ENCODE peak calls at places on chromosomes 16 and 17, in ten cellular contexts. E is posterior vena cava; W is NCI-H1092; B is substantia nigra; I is fibroblast of pulmonary artery; X is foreskin keratinocyte; G is posterior cingulate gyrus; L is activated CD4-positive, alpha-beta T cell treated with anti-CD3 and anti-CD28 coated beads for 36 hours; M is HS-27A; O is caudate nucleus. S is an unnamed sample.

GRCh38 chr17:74165811-74166365 is 37.6 kb upstream of the RPL38 start:
- DNase-seq in I (no peak), B (no peak), E (peak), W (no peak), G (no peak), L (no peak), O (no peak), X (no peak), M (no peak), S (no peak)

GRCh38 chr17:28744104-28744801 is 442 bp downstream of the TRAF4 start:
- DNase-seq in G (no peak), L (peak), O (no peak), I (peak), B (peak), W (peak), X (peak), M (no peak), E (peak), S (peak)

GRCh38 chr16:29821663-29822115 is 1.4 kb downstream of the MVP start:
- DNase-seq in G (no peak), O (no peak), M (no peak), B (no peak), X (peak), W (no peak), L (peak), E (no peak), I (peak), S (no peak)

GRCh38 chr17:78825696-78826095 is 14.9 kb downstream of the USP36 start:
- DNase-seq in M (no peak), X (no peak), W (no peak), G (no peak), O (no peak), B (no peak), I (no peak), L (no peak), E (peak), S (no peak)

GRCh38 chr17:18981642-18982424 is 22.7 kb downstream of the FAM83G start:
- DNase-seq in W (peak), B (no peak), M (peak), O (no peak), I (peak), X (peak), L (peak), G (no peak), E (no peak), S (no peak)

GRCh38 chr16:26263406-26263805 is 571.6 kb downstream of the HS3ST4 start:
- DNase-seq in W (no peak), X (no peak), M (no peak), L (no peak), E (no peak), O (no peak), B (no peak), I (no peak), G (no peak), S (no peak)

GRCh38 chr17:69445132-69445531 is 30.6 kb downstream of the MAP2K6 start:
- DNase-seq in G (no peak), M (no peak), E (no peak), B (no peak), X (no peak), W (no peak), L (no peak), O (no peak), I (no peak), S (no peak)

GRCh38 chr17:82876602-82877391 is 37.0 kb upstream of the ZNF750 start:
- DNase-seq in X (peak), B (peak), E (peak), W (no peak), I (peak), L (peak), G (peak), M (no peak), O (no peak), S (peak)

GRCh38 chr17:6868579-6868978 is 37.0 kb upstream of the TEKT1 start:
- DNase-seq in W (no peak), O (no peak), M (no peak), L (no peak), B (no peak), G (no peak), E (no peak), X (peak), I (no peak), S (no peak)

GRCh38 chr16:47045459-47045858 is 72.0 kb upstream of the DNAJA2 start:
- DNase-seq in I (no peak), L (no peak), O (no peak), E (no peak), X (no peak), W (no peak), B (no peak), M (no peak), G (no peak), S (no peak)

GRCh38 chr16:82074019-82074558 is 39.0 kb downstream of the HSD17B2 start:
- DNase-seq in O (no peak), X (no peak), E (no peak), B (no peak), W (no peak), L (no peak), I (no peak), M (no peak), G (no peak), S (no peak)

GRCh38 chr17:58189436-58190146 is 2.9 kb upstream of the EPX start:
- DNase-seq in X (peak), L (no peak), E (peak), M (peak), B (no peak), O (no peak), W (no peak), G (peak), I (peak), S (no peak)

GRCh38 chr17:15900871-15901270 is 44.1 kb upstream of the ADORA2B start:
- DNase-seq in I (no peak), G (no peak), B (no peak), X (no peak), W (peak), L (no peak), M (no peak), O (no peak), E (no peak), S (no peak)

GRCh38 chr17:335691-336090 is 16.9 kb downstream of the RPH3AL start:
- DNase-seq in X (no peak), B (no peak), E (peak), I (no peak), M (no peak), O (no peak), W (no peak), L (no peak), G (peak), S (no peak)

GRCh38 chr16:49075709-49076108 is 205.9 kb downstream of the CBLN1 start:
- DNase-seq in W (no peak), L (no peak), X (no peak), O (no peak), I (no peak), G (no peak), B (no peak), E (no peak), M (no peak), S (no peak)

GRCh38 chr16:57627184-57627871 is 1.1 kb upstream of the ADGRG1 start:
- DNase-seq in M (peak), X (peak), O (no peak), L (no peak), W (no peak), B (no peak), G (peak), I (peak), E (no peak), S (peak)

S was measured in C1 segment of cervical spinal cord.